ENCODE peak calls at places on chromosomes 1 and 21, in seven cellular contexts. A is GM12865, N is choroid plexus epithelial cell, I is pancreas, W is MCF 10A, Q is fibroblast of lung, D is right lobe of liver. P is an unnamed sample.

GRCh38 chr1:25201006-25201405 is 31.3 kb downstream of the SYF2 start:
- DNase-seq in Q (no peak), I (no peak), W (no peak), A (no peak), D (no peak), N (no peak), P (no peak)

GRCh38 chr1:10529772-10530171 is 55.0 kb downstream of the PEX14 start:
- DNase-seq in W (peak), I (no peak), A (no peak), N (no peak), D (no peak), Q (no peak), P (no peak)

GRCh38 chr1:47471163-47471562 is 33.3 kb downstream of the FOXD2 start:
- DNase-seq in Q (no peak), I (no peak), D (no peak), W (no peak), A (no peak), N (no peak), P (peak)

GRCh38 chr1:70497152-70497551 is 86.1 kb downstream of the CTH start:
- DNase-seq in W (no peak), D (no peak), I (no peak), Q (no peak), N (no peak), A (no peak), P (no peak)

GRCh38 chr1:67433830-67434229 is 3.6 kb upstream of the SERBP1 start:
- DNase-seq in N (no peak), Q (no peak), D (no peak), A (no peak), I (no peak), W (no peak), P (no peak)

GRCh38 chr1:39205102-39205780 is 746 bp downstream of the MACF1 start:
- DNase-seq in A (peak), D (no peak), N (peak), W (peak), I (no peak), Q (peak), P (peak)

GRCh38 chr1:75812065-75812464 is 15.4 kb downstream of the MSH4 start:
- DNase-seq in I (no peak), W (no peak), N (no peak), D (no peak), A (no peak), Q (no peak), P (no peak)

GRCh38 chr1:58003059-58003458 is 543.5 kb downstream of the OMA1 start:
- DNase-seq in I (no peak), D (no peak), Q (no peak), A (no peak), W (no peak), N (no peak), P (no peak)

GRCh38 chr1:18230840-18231239 is 123.2 kb downstream of the IGSF21 start:
- DNase-seq in N (no peak), A (no peak), I (no peak), Q (no peak), W (no peak), D (no peak), P (no peak)

GRCh38 chr1:85093644-85094043 is 45.3 kb upstream of the MCOLN3 start:
- DNase-seq in Q (no peak), A (no peak), I (no peak), D (no peak), N (no peak), W (no peak), P (no peak)

GRCh38 chr1:197224160-197224559 is 43.9 kb upstream of the CRB1 start:
- DNase-seq in D (no peak), W (peak), I (no peak), Q (peak), N (peak), A (no peak), P (no peak)

GRCh38 chr1:205515781-205516253 is 11.3 kb downstream of the CDK18 start:
- DNase-seq in A (no peak), I (peak), D (no peak), N (peak), Q (no peak), W (no peak), P (peak)

GRCh38 chr1:23483327-23484252 is at the start of gene ASAP3:
- DNase-seq in D (peak), Q (peak), W (peak), N (peak), I (peak), A (no peak), P (peak)

GRCh38 chr1:116506132-116507004 is 64.5 kb downstream of the CD58 start:
- DNase-seq in A (peak), D (no peak), W (no peak), N (no peak), I (no peak), Q (no peak), P (no peak)

GRCh38 chr1:20233394-20233793 is 47.1 kb upstream of the PLA2G2C start:
- DNase-seq in W (peak), D (no peak), N (peak), I (no peak), Q (peak), A (peak), P (no peak)

GRCh38 chr1:62325076-62325475 is 5.8 kb upstream of the KANK4 start:
- DNase-seq in W (peak), I (no peak), D (no peak), A (no peak), Q (peak), N (peak), P (no peak)

GRCh38 chr21:34636961-34637360 is 22.0 kb upstream of the RCAN1 start:
- DNase-seq in Q (no peak), A (no peak), I (no peak), D (no peak), W (no peak), N (no peak), P (no peak)

GRCh38 chr1:157758018-157758417 is 18.9 kb downstream of the FCRL2 start:
- DNase-seq in A (no peak), I (no peak), N (no peak), D (no peak), W (no peak), Q (no peak), P (no peak)

GRCh38 chr1:230713915-230714764 is at the start of gene AGT:
- DNase-seq in Q (peak), D (peak), A (no peak), W (peak), I (peak), N (peak), P (peak)

GRCh38 chr1:1179339-1179982 is 5.8 kb downstream of the TTLL10 start:
- DNase-seq in W (no peak), D (no peak), A (no peak), I (peak), N (no peak), Q (no peak), P (no peak)

GRCh38 chr1:195197116-195197515 is 1411.1 kb downstream of the KCNT2 start:
- DNase-seq in N (no peak), D (no peak), A (no peak), W (no peak), I (no peak), Q (no peak), P (no peak)

GRCh38 chr21:31233711-31234110 is 110.3 kb downstream of the TIAM1 start:
- DNase-seq in Q (no peak), I (no peak), A (no peak), W (no peak), D (no peak), N (no peak), P (no peak)
- TF ChIP-seq CTCF in Q (no peak), I (no peak), A (no peak), W (no peak), D (no peak), N (no peak), P (no peak)

GRCh38 chr1:115183158-115183557 is 93.9 kb upstream of the TSPAN2 start:
- DNase-seq in W (no peak), N (no peak), D (no peak), A (no peak), Q (no peak), I (no peak), P (no peak)
- TF ChIP-seq CTCF in W (no peak), N (no peak), D (no peak), A (no peak), Q (no peak), I (no peak), P (no peak)

GRCh38 chr21:26845066-26845749 is at the start of gene ADAMTS1:
- DNase-seq in D (peak), Q (peak), I (peak), N (peak), W (peak), A (no peak), P (peak)
- TF ChIP-seq CTCF in D (no peak), Q (no peak), I (no peak), N (peak), W (no peak), A (no peak), P (peak)

GRCh38 chr1:162216604-162217003 is 147.1 kb downstream of the NOS1AP start:
- DNase-seq in W (no peak), I (no peak), D (no peak), A (no peak), Q (no peak), N (no peak), P (no peak)
- TF ChIP-seq CTCF in W (no peak), I (no peak), D (no peak), A (no peak), Q (no peak), N (no peak), P (no peak)

GRCh38 chr1:3113741-3114056 is 44.7 kb downstream of the PRDM16 start:
- DNase-seq in N (no peak), D (no peak), Q (no peak), A (no peak), W (no peak), I (no peak), P (no peak)

GRCh38 chr1:3111616-3112021 is 42.6 kb downstream of the PRDM16 start:
- DNase-seq in Q (no peak), N (no peak), W (no peak), I (no peak), D (no peak), A (no peak), P (no peak)

GRCh38 chr1:3112526-3112925 is 43.5 kb downstream of the PRDM16 start:
- DNase-seq in D (no peak), N (no peak), Q (no peak), I (no peak), W (no peak), A (no peak), P (no peak)

GRCh38 chr1:3114131-3114744 is 45.2 kb downstream of the PRDM16 start:
- DNase-seq in I (no peak), Q (no peak), N (no peak), D (no peak), W (no peak), A (no peak), P (no peak)

DNA sequence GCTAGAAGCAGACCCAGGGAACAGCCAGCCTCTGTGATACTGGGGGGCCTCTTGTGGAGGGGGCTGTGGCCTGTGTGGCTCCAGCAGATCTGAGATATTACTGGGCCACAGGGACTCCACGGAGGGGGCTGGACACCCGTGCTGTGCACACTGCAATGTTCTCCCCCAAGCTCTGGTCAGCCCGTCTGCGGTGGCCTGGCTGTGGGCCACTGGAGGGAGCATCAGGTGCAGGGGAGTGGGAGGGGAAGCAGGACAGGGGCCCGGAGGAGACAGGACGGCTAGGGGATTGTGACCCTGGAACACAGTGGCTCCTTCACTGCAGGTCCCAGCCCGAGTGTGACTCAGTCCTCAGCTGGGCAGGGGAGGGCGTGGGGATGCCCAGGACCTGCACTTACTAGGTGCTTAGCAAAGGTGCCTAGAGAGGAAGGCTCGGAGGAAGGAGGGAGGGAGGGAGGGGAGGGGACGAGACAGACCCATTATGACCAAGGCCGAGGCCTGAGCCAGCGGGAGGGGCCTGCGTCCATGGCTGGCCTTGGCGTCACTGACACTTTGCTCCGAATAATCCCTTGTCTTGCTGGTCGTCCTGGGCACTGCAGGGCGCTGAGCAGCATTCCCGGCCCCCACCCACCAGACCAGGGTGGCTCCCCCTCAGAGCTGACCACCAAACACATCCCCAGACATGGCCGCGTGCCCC is 44.2 kb downstream of the PRDM16 start:
- DNase-seq in N (no peak), D (no peak), Q (no peak), A (no peak), W (no peak), I (no peak), P (no peak)
- TF ChIP-seq CTCF in N (no peak), D (no peak), Q (no peak), A (no peak), W (no peak), I (no peak), P (no peak)

DNA sequence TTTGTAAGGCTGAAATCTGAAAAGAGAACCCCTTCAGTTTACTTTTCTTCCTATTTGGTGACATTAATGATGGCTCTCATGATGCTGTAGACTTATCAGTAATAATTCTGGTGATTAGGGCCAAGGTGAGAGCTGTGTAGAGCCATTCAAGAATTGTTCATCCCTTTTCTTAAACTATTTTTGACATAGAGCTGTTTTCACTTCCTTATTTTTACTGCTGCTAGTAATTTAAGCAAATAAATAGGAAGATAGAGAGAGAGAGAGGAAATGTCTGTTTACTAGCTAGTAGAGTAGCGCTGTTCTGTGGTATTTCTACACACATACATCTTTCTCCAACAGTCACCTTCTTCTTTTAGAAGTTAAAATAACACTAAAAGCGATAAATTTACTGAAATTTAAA is 678.0 kb upstream of the ZP4 start:
- DNase-seq in A (no peak), Q (no peak), D (no peak), I (no peak), W (no peak), N (no peak), P (no peak)
- TF ChIP-seq CTCF in A (no peak), Q (no peak), D (no peak), I (no peak), W (no peak), N (no peak), P (no peak)

P was measured in uterus.